ENCODE peak calls at places on chromosomes 7 and 10, in four cellular contexts. One of them, this sample, is unnamed.

GRCh38 chr10:62352356-62352963 is 21.7 kb upstream of the ZNF365 start:
- DNase-seq in aorta: no peak
- DNase-seq in transverse colon: no peak
- DNase-seq in CD8-positive, alpha-beta memory T cell: no peak
- DNase-seq in this sample: no peak

GRCh38 chr7:91109200-91109599 is 155.0 kb upstream of the FZD1 start:
- DNase-seq in aorta: no peak
- DNase-seq in transverse colon: no peak
- DNase-seq in CD8-positive, alpha-beta memory T cell: no peak
- DNase-seq in this sample: no peak

GRCh38 chr10:6221192-6221940 is 18.6 kb downstream of the PFKFB3 start:
- DNase-seq in aorta: peak
- DNase-seq in transverse colon: no peak
- DNase-seq in CD8-positive, alpha-beta memory T cell: no peak
- DNase-seq in this sample: no peak

GRCh38 chr10:102856758-102857424 is 2.8 kb downstream of the BORCS7 start:
- DNase-seq in aorta: no peak
- DNase-seq in transverse colon: no peak
- DNase-seq in CD8-positive, alpha-beta memory T cell: no peak
- DNase-seq in this sample: no peak

GRCh38 chr10:35188954-35189353 is 62.3 kb downstream of the CREM start:
- DNase-seq in aorta: no peak
- DNase-seq in transverse colon: no peak
- DNase-seq in CD8-positive, alpha-beta memory T cell: no peak
- DNase-seq in this sample: no peak

GRCh38 chr10:72013202-72013945 is 49.2 kb downstream of the CHST3 start:
- DNase-seq in aorta: no peak
- DNase-seq in transverse colon: no peak
- DNase-seq in CD8-positive, alpha-beta memory T cell: no peak
- DNase-seq in this sample: no peak

GRCh38 chr7:55641273-55641691 is 69.0 kb upstream of the VOPP1 start:
- DNase-seq in aorta: no peak
- DNase-seq in transverse colon: peak
- DNase-seq in CD8-positive, alpha-beta memory T cell: peak
- DNase-seq in this sample: peak

GRCh38 chr10:100621360-100622205 is 85.8 kb downstream of the HIF1AN start:
- DNase-seq in aorta: peak
- DNase-seq in transverse colon: no peak
- DNase-seq in CD8-positive, alpha-beta memory T cell: peak
- DNase-seq in this sample: no peak

GRCh38 chr10:71448146-71448545 is 51.4 kb downstream of the CDH23 start:
- DNase-seq in aorta: no peak
- DNase-seq in transverse colon: no peak
- DNase-seq in CD8-positive, alpha-beta memory T cell: no peak
- DNase-seq in this sample: no peak

GRCh38 chr7:158018061-158018796 is 569.4 kb downstream of the PTPRN2 start:
- DNase-seq in aorta: peak
- DNase-seq in transverse colon: no peak
- DNase-seq in CD8-positive, alpha-beta memory T cell: no peak
- DNase-seq in this sample: no peak

GRCh38 chr7:122429926-122430325 is 125.4 kb upstream of the FEZF1 start:
- DNase-seq in aorta: no peak
- DNase-seq in transverse colon: no peak
- DNase-seq in CD8-positive, alpha-beta memory T cell: no peak
- DNase-seq in this sample: no peak
- H3K27ac ChIP-seq in aorta: no peak
- H3K27ac ChIP-seq in transverse colon: no peak
- H3K27ac ChIP-seq in CD8-positive, alpha-beta memory T cell: no peak
- H3K27ac ChIP-seq in this sample: no peak

DNA sequence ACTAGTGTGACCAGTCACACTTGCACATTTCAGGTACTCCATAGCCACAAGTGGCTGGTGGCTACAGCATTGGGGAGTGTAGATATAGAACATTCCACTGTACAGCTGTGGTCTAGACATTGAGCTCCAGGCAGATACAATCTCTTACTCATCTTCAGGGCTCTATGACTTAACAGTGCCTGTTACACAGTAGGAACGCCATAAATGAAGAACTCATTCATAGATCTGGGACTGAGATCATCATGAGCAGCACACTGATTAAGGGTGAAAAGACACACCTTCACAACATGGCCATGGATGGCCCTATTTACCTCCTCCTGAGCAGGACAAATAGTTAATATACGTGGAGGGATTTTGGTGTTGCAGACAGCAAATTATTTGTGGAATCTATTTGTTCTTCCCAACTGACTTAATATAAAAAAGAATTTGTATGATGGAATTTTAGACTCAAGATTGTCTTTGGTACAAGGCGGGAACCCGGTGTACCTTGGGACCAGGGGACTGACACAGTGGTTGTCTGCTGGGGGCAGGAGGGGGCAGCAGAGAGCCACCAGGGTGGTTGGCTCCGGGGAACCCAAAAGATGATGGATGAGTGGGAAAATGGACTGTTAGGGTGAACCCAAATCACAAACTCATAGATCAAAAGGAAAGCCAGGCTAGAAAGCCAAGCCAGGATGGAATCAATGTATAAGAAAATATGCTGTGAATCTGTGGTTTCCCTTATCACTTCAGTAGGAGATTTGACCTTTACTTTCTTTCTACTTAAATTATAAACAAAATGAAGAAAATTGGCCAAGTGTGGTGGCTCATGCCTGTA is 24.3 kb upstream of the CPA2 start:
- DNase-seq in aorta: peak
- DNase-seq in transverse colon: peak
- DNase-seq in CD8-positive, alpha-beta memory T cell: peak
- DNase-seq in this sample: peak
- H3K27ac ChIP-seq in aorta: no peak
- H3K27ac ChIP-seq in transverse colon: no peak
- H3K27ac ChIP-seq in CD8-positive, alpha-beta memory T cell: no peak
- H3K27ac ChIP-seq in this sample: no peak

GRCh38 chr7:46129831-46130230 is 208.8 kb upstream of the IGFBP3 start:
- DNase-seq in aorta: no peak
- DNase-seq in transverse colon: no peak
- DNase-seq in CD8-positive, alpha-beta memory T cell: no peak
- DNase-seq in this sample: no peak
- H3K27ac ChIP-seq in aorta: no peak
- H3K27ac ChIP-seq in transverse colon: no peak
- H3K27ac ChIP-seq in CD8-positive, alpha-beta memory T cell: no peak
- H3K27ac ChIP-seq in this sample: no peak

GRCh38 chr10:78980354-78980753 is 88.4 kb upstream of the ZMIZ1 start:
- DNase-seq in aorta: no peak
- DNase-seq in transverse colon: no peak
- DNase-seq in CD8-positive, alpha-beta memory T cell: no peak
- DNase-seq in this sample: no peak
- H3K27ac ChIP-seq in aorta: no peak
- H3K27ac ChIP-seq in transverse colon: no peak
- H3K27ac ChIP-seq in CD8-positive, alpha-beta memory T cell: no peak
- H3K27ac ChIP-seq in this sample: peak

GRCh38 chr10:73229567-73229966 is 17.5 kb downstream of the DNAJC9 start:
- DNase-seq in aorta: no peak
- DNase-seq in transverse colon: no peak
- DNase-seq in CD8-positive, alpha-beta memory T cell: no peak
- DNase-seq in this sample: no peak

GRCh38 chr10:73225518-73225917 is 21.5 kb downstream of the DNAJC9 start:
- DNase-seq in aorta: no peak
- DNase-seq in transverse colon: no peak
- DNase-seq in CD8-positive, alpha-beta memory T cell: no peak
- DNase-seq in this sample: no peak

GRCh38 chr10:73220989-73221388 is 26.1 kb downstream of the DNAJC9 start:
- DNase-seq in aorta: no peak
- DNase-seq in transverse colon: no peak
- DNase-seq in CD8-positive, alpha-beta memory T cell: no peak
- DNase-seq in this sample: no peak

GRCh38 chr10:73228247-73228646 is 18.8 kb downstream of the DNAJC9 start:
- DNase-seq in aorta: no peak
- DNase-seq in transverse colon: no peak
- DNase-seq in CD8-positive, alpha-beta memory T cell: no peak
- DNase-seq in this sample: no peak

DNA sequence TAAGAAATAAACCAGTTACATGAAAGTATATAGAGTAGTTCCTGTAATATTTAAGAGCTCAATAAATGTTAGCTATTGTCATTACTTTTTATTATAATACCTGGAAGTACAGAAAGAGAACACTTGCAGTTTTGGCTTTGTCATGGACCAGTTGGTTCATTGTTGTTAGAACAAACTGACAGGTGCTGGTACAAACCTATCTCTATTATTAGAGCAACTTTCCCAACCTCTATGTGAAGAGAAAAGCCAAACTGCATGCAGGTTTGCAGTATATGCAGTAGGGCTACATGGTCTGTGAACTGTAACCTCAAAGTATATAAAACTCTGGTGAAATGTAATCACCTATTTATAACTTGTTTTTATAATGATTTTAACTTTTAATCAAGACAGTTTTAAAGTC is 20.4 kb downstream of the DNAJC9 start:
- DNase-seq in aorta: no peak
- DNase-seq in transverse colon: no peak
- DNase-seq in CD8-positive, alpha-beta memory T cell: no peak
- DNase-seq in this sample: no peak
- H3K27ac ChIP-seq in aorta: no peak
- H3K27ac ChIP-seq in transverse colon: no peak
- H3K27ac ChIP-seq in CD8-positive, alpha-beta memory T cell: no peak
- H3K27ac ChIP-seq in this sample: peak